ENCODE peak calls at places on chromosomes 4 and X, in nine cellular contexts. Z is NCI-H2081; Q is AG20443; K is central memory CD4-positive, alpha-beta T cell; L is SW 1271; I is heart right ventricle; A is T-helper 22 cell; M is tibial nerve; G is NCI-H1417. E is an unnamed sample.

GRCh38 chr4:24273148-24273547 is 311.2 kb downstream of the DHX15 start:
- DNase-seq in L (no peak), A (no peak), Q (no peak), M (no peak), K (no peak), Z (no peak), I (no peak), G (no peak), E (no peak)

GRCh38 chr4:150695162-150695561 is 113.2 kb downstream of the MAB21L2 start:
- DNase-seq in I (no peak), Q (no peak), K (no peak), A (no peak), M (no peak), Z (no peak), L (no peak), G (no peak), E (no peak)

GRCh38 chrX:150185766-150186165 is 177.4 kb upstream of the MAMLD1 start:
- DNase-seq in L (no peak), I (no peak), A (no peak), Z (no peak), G (no peak), Q (no peak), K (no peak), M (no peak), E (no peak)

GRCh38 chrX:43756076-43756475 is 100.0 kb downstream of the MAOA start:
- DNase-seq in L (no peak), M (no peak), I (no peak), K (no peak), A (no peak), Q (no peak), G (no peak), Z (no peak), E (no peak)

GRCh38 chr4:61210186-61210939 is 10.2 kb downstream of the ADGRL3 start:
- DNase-seq in A (no peak), G (no peak), M (no peak), L (no peak), Z (peak), I (no peak), Q (no peak), K (no peak), E (peak)

GRCh38 chr4:26113339-26113940 is 199.4 kb downstream of the SMIM20 start:
- DNase-seq in L (no peak), K (no peak), I (no peak), Z (no peak), A (no peak), Q (no peak), G (no peak), M (no peak), E (no peak)

GRCh38 chr4:29553842-29554241 is 1166.3 kb upstream of the PCDH7 start:
- DNase-seq in Z (no peak), A (no peak), I (no peak), M (no peak), G (no peak), L (no peak), Q (no peak), K (no peak), E (no peak)

GRCh38 chr4:24213936-24214335 is 324.1 kb upstream of the PPARGC1A start:
- DNase-seq in Q (no peak), I (no peak), M (no peak), A (no peak), Z (no peak), L (no peak), G (no peak), K (no peak), E (no peak)

GRCh38 chr4:3670521-3671519 is 95.4 kb upstream of the ADRA2C start:
- DNase-seq in G (no peak), A (no peak), Z (no peak), I (no peak), M (no peak), Q (no peak), K (no peak), L (no peak), E (no peak)

GRCh38 chrX:110286126-110286525 is 31.8 kb downstream of the AMMECR1 start:
- DNase-seq in G (no peak), L (no peak), K (no peak), I (no peak), M (no peak), Z (no peak), Q (peak), A (no peak), E (no peak)

GRCh38 chrX:39527045-39527444 is 570.7 kb downstream of the BCOR start:
- DNase-seq in Q (peak), K (no peak), Z (no peak), I (no peak), G (no peak), L (no peak), A (no peak), M (no peak), E (no peak)

GRCh38 chr4:147628415-147628814 is 11.2 kb downstream of the TMEM184C start:
- DNase-seq in Z (no peak), G (no peak), A (no peak), Q (no peak), L (no peak), M (no peak), K (no peak), I (no peak), E (no peak)

GRCh38 chrX:151228935-151229334 is 52.6 kb downstream of the GPR50 start:
- DNase-seq in K (no peak), L (no peak), Q (no peak), M (no peak), I (no peak), G (no peak), Z (no peak), A (no peak), E (no peak)

GRCh38 chr4:24748758-24749350 is 46.5 kb upstream of the SOD3 start:
- DNase-seq in Z (no peak), K (no peak), M (no peak), Q (no peak), L (no peak), G (no peak), A (no peak), I (no peak), E (no peak)

GRCh38 chr4:22170353-22170752 is 221.8 kb upstream of the KCNIP4 start:
- DNase-seq in M (no peak), L (no peak), Q (peak), I (no peak), K (no peak), G (no peak), Z (no peak), A (no peak), E (no peak)

GRCh38 chrX:154370300-154370881 is 4.0 kb downstream of the FLNA start:
- DNase-seq in Z (no peak), L (no peak), G (peak), A (no peak), I (peak), M (no peak), Q (no peak), K (no peak), E (no peak)

GRCh38 chr4:173257732-173258717 is 76.1 kb downstream of the HMGB2 start:
- DNase-seq in Q (peak), A (no peak), K (peak), G (peak), I (peak), L (no peak), Z (peak), M (peak), E (peak)

GRCh38 chrX:56796641-56797395 is 67.8 kb downstream of the NBDY start:
- DNase-seq in M (no peak), I (no peak), L (no peak), Z (no peak), A (no peak), K (no peak), G (no peak), Q (no peak), E (no peak)

GRCh38 chr4:7416745-7417432 is 17.8 kb downstream of the PSAPL1 start:
- DNase-seq in I (no peak), A (no peak), K (no peak), M (no peak), Q (no peak), L (no peak), G (no peak), Z (no peak), E (no peak)

GRCh38 chr4:8307714-8308113 is 38.2 kb downstream of the HTRA3 start:
- DNase-seq in G (no peak), A (no peak), Z (no peak), Q (no peak), L (no peak), M (no peak), I (no peak), K (no peak), E (no peak)

GRCh38 chr4:25926473-25926872 is 12.5 kb downstream of the SMIM20 start:
- DNase-seq in Z (peak), K (no peak), M (no peak), A (no peak), L (no peak), I (no peak), G (peak), Q (no peak), E (no peak)

GRCh38 chr4:132737344-132737743 is 411.8 kb upstream of the PCDH10 start:
- DNase-seq in A (no peak), M (no peak), K (no peak), G (no peak), I (no peak), Z (no peak), Q (no peak), L (no peak), E (no peak)

GRCh38 chr4:88130544-88131305 is 27.7 kb downstream of the ABCG2 start:
- DNase-seq in Q (no peak), I (no peak), M (no peak), A (no peak), K (no peak), Z (no peak), G (no peak), L (no peak), E (no peak)

GRCh38 chrX:1205681-1206611 is 6.5 kb downstream of the CRLF2 start:
- DNase-seq in G (no peak), Q (no peak), I (no peak), M (peak), A (no peak), Z (no peak), L (no peak), K (peak), E (no peak)

GRCh38 chrX:149630681-149631292 is 805 bp downstream of the TMEM185A start:
- DNase-seq in L (no peak), K (no peak), Q (peak), I (no peak), Z (no peak), A (no peak), M (no peak), G (no peak), E (no peak)

GRCh38 chr4:83629945-83630684 is 94.2 kb downstream of the GPAT3 start:
- DNase-seq in M (peak), A (no peak), Q (peak), G (no peak), L (no peak), K (no peak), I (no peak), Z (no peak), E (no peak)

GRCh38 chr4:153950100-153950979 is 161.5 kb upstream of the SFRP2 start:
- DNase-seq in K (peak), L (no peak), I (no peak), A (no peak), Q (no peak), G (no peak), Z (no peak), M (no peak), E (no peak)

GRCh38 chrX:1391707-1392375 is at the start of gene SLC25A6:
- DNase-seq in Q (peak), Z (no peak), L (no peak), I (peak), M (peak), A (peak), K (peak), G (no peak), E (no peak)

E was measured in substantia nigra.